ENCODE peak calls at places on chromosomes 12 and 14, in seven cellular contexts. O, K, L, B, Q, Y and C are unnamed samples.
A peak's percentile ranks its signal among the peaks of the same experiment; 100 is the strongest.

GRCh38 chr12:84502907-84503787 is 409.5 kb downstream of the SLC6A15 start:
- DNase-seq in O (peak; percentile 39), K (peak; percentile 72), L (peak; percentile 47), B (peak; percentile 49), Q (peak; percentile 46), Y (peak; percentile 20), C (no peak)

GRCh38 chr14:90778468-90779255 is 37.6 kb downstream of the TTC7B start:
- DNase-seq in O (no peak), K (no peak), L (no peak), B (no peak), Q (no peak), Y (no peak), C (no peak)

GRCh38 chr14:95260537-95261440 is 58.9 kb downstream of the CLMN start:
- DNase-seq in O (peak; percentile 40), K (peak; percentile 39), L (no peak), B (peak; percentile 67), Q (no peak), Y (no peak), C (no peak)

GRCh38 chr12:89969098-89969497 is 260.5 kb upstream of the ATP2B1 start:
- DNase-seq in O (no peak), K (no peak), L (no peak), B (no peak), Q (peak; percentile 71), Y (no peak), C (no peak)

GRCh38 chr12:75345531-75345930 is 11.1 kb downstream of the GLIPR1L1 start:
- DNase-seq in O (no peak), K (peak; percentile 28), L (no peak), B (no peak), Q (no peak), Y (no peak), C (no peak)

GRCh38 chr12:117155278-117156060 is 34.8 kb downstream of the FBXO21 start:
- DNase-seq in O (peak; percentile 78), K (peak; percentile 11), L (peak; percentile 77), B (no peak), Q (peak; percentile 77), Y (no peak), C (peak; percentile 78)

GRCh38 chr12:97386133-97386581 is 76.4 kb upstream of the RMST start:
- DNase-seq in O (no peak), K (no peak), L (no peak), B (no peak), Q (peak; percentile 35), Y (no peak), C (no peak)

GRCh38 chr14:94112513-94113060 is 2.1 kb downstream of the IFI27 start:
- DNase-seq in O (no peak), K (no peak), L (no peak), B (no peak), Q (no peak), Y (no peak), C (no peak)

GRCh38 chr14:66508846-66509621 is 1.1 kb downstream of the GPHN start:
- DNase-seq in O (peak; percentile 81), K (peak; percentile 15), L (peak; percentile 34), B (no peak), Q (no peak), Y (no peak), C (peak; percentile 42)

GRCh38 chr14:63781686-63782085 is 53.8 kb upstream of the SGPP1 start:
- DNase-seq in O (no peak), K (no peak), L (no peak), B (no peak), Q (no peak), Y (no peak), C (no peak)

GRCh38 chr14:26596722-26597030 is 1.2 kb downstream of the NOVA1 start:
- DNase-seq in O (no peak), K (peak; percentile 1), L (no peak), B (no peak), Q (no peak), Y (no peak), C (no peak)

GRCh38 chr12:124867389-124867930 is 3.8 kb upstream of the SCARB1 start:
- DNase-seq in O (no peak), K (peak; percentile 81), L (no peak), B (no peak), Q (peak; percentile 25), Y (no peak), C (no peak)

GRCh38 chr12:19199322-19199721 is 69.8 kb downstream of the PLEKHA5 start:
- DNase-seq in O (no peak), K (no peak), L (no peak), B (no peak), Q (no peak), Y (no peak), C (no peak)

GRCh38 chr12:6215932-6216494 is 15.8 kb downstream of the CD9 start:
- DNase-seq in O (no peak), K (peak; percentile 33), L (peak; percentile 92), B (peak; percentile 89), Q (peak; percentile 99), Y (peak; percentile 98), C (no peak)

GRCh38 chr12:67650528-67651379 is 2.2 kb downstream of the DYRK2 start:
- DNase-seq in O (peak; percentile 55), K (no peak), L (no peak), B (no peak), Q (no peak), Y (no peak), C (no peak)

GRCh38 chr12:62900686-62901272 is 34.2 kb downstream of the PPM1H start:
- DNase-seq in O (no peak), K (no peak), L (no peak), B (no peak), Q (no peak), Y (no peak), C (no peak)

GRCh38 chr12:123714302-123714627 is 2.1 kb downstream of the ATP6V0A2 start:
- DNase-seq in O (peak; percentile 58), K (no peak), L (no peak), B (no peak), Q (no peak), Y (no peak), C (no peak)

GRCh38 chr12:57540998-57541397 is 6.0 kb downstream of the DCTN2 start:
- DNase-seq in O (no peak), K (no peak), L (no peak), B (no peak), Q (no peak), Y (no peak), C (no peak)

GRCh38 chr12:45122776-45123380 is 72.0 kb upstream of the DBX2 start:
- DNase-seq in O (no peak), K (peak; percentile 21), L (no peak), B (peak; percentile 13), Q (peak; percentile 19), Y (no peak), C (no peak)

GRCh38 chr12:101935769-101936741 is 58.7 kb downstream of the DRAM1 start:
- DNase-seq in O (peak; percentile 67), K (peak; percentile 99), L (no peak), B (peak; percentile 92), Q (no peak), Y (peak; percentile 65), C (no peak)